ENCODE peak calls at places on chromosomes 11 and 22, in four cellular contexts. One of them, this sample, is unnamed.

GRCh38 chr11:92632510-92632909 is 336.9 kb upstream of the MTNR1B start:
- DNase-seq in NCI-H748 treated with DMSO at 0.1 percent for 48 hours: no peak
- DNase-seq in Calu3: no peak
- DNase-seq in cardiac muscle cell: no peak
- DNase-seq in this sample: no peak

GRCh38 chr22:34035209-34035608 is 114.9 kb upstream of the LARGE1 start:
- DNase-seq in NCI-H748 treated with DMSO at 0.1 percent for 48 hours: no peak
- DNase-seq in Calu3: no peak
- DNase-seq in cardiac muscle cell: no peak
- DNase-seq in this sample: no peak

GRCh38 chr11:10348650-10349280 is 43.9 kb downstream of the ADM start:
- DNase-seq in NCI-H748 treated with DMSO at 0.1 percent for 48 hours: no peak
- DNase-seq in Calu3: peak
- DNase-seq in cardiac muscle cell: no peak
- DNase-seq in this sample: no peak

GRCh38 chr11:95985174-95985808 is 61.4 kb upstream of the MTMR2 start:
- DNase-seq in NCI-H748 treated with DMSO at 0.1 percent for 48 hours: no peak
- DNase-seq in Calu3: no peak
- DNase-seq in cardiac muscle cell: no peak
- DNase-seq in this sample: no peak

GRCh38 chr22:37545703-37546435 is 14.4 kb upstream of the CDC42EP1 start:
- DNase-seq in NCI-H748 treated with DMSO at 0.1 percent for 48 hours: no peak
- DNase-seq in Calu3: peak
- DNase-seq in cardiac muscle cell: peak
- DNase-seq in this sample: no peak

GRCh38 chr11:6238902-6239301 is at the start of gene CNGA4:
- DNase-seq in NCI-H748 treated with DMSO at 0.1 percent for 48 hours: no peak
- DNase-seq in Calu3: no peak
- DNase-seq in cardiac muscle cell: no peak
- DNase-seq in this sample: no peak

GRCh38 chr11:74679513-74679865 is 51.7 kb downstream of the CHRDL2 start:
- DNase-seq in NCI-H748 treated with DMSO at 0.1 percent for 48 hours: no peak
- DNase-seq in Calu3: no peak
- DNase-seq in cardiac muscle cell: no peak
- DNase-seq in this sample: no peak

GRCh38 chr22:39248254-39248653 is 3.5 kb upstream of the PDGFB start:
- DNase-seq in NCI-H748 treated with DMSO at 0.1 percent for 48 hours: no peak
- DNase-seq in Calu3: no peak
- DNase-seq in cardiac muscle cell: no peak
- DNase-seq in this sample: no peak

GRCh38 chr22:25659413-25659812 is 82.6 kb upstream of the MYO18B start:
- DNase-seq in NCI-H748 treated with DMSO at 0.1 percent for 48 hours: no peak
- DNase-seq in Calu3: no peak
- DNase-seq in cardiac muscle cell: no peak
- DNase-seq in this sample: no peak

GRCh38 chr22:44526431-44527115 is 28.5 kb upstream of the RTL6 start:
- DNase-seq in NCI-H748 treated with DMSO at 0.1 percent for 48 hours: peak
- DNase-seq in Calu3: no peak
- DNase-seq in cardiac muscle cell: no peak
- DNase-seq in this sample: no peak

GRCh38 chr11:33347490-33348125 is 90.4 kb downstream of the HIPK3 start:
- DNase-seq in NCI-H748 treated with DMSO at 0.1 percent for 48 hours: no peak
- DNase-seq in Calu3: no peak
- DNase-seq in cardiac muscle cell: no peak
- DNase-seq in this sample: no peak

GRCh38 chr11:32154275-32154674 is 63.4 kb downstream of the RCN1 start:
- DNase-seq in NCI-H748 treated with DMSO at 0.1 percent for 48 hours: no peak
- DNase-seq in Calu3: peak
- DNase-seq in cardiac muscle cell: no peak
- DNase-seq in this sample: no peak

GRCh38 chr11:404551-405264 is 10.1 kb downstream of the SIGIRR start:
- DNase-seq in NCI-H748 treated with DMSO at 0.1 percent for 48 hours: no peak
- DNase-seq in Calu3: no peak
- DNase-seq in cardiac muscle cell: no peak
- DNase-seq in this sample: no peak

GRCh38 chr11:3380706-3381570 is 2.0 kb upstream of the ZNF195 start:
- DNase-seq in NCI-H748 treated with DMSO at 0.1 percent for 48 hours: no peak
- DNase-seq in Calu3: no peak
- DNase-seq in cardiac muscle cell: peak
- DNase-seq in this sample: no peak

GRCh38 chr11:77197626-77198320 is 69.7 kb downstream of the MYO7A start:
- DNase-seq in NCI-H748 treated with DMSO at 0.1 percent for 48 hours: no peak
- DNase-seq in Calu3: no peak
- DNase-seq in cardiac muscle cell: no peak
- DNase-seq in this sample: no peak

GRCh38 chr22:27880778-27881394 is 38.2 kb downstream of the PITPNB start:
- DNase-seq in NCI-H748 treated with DMSO at 0.1 percent for 48 hours: no peak
- DNase-seq in Calu3: peak
- DNase-seq in cardiac muscle cell: peak
- DNase-seq in this sample: no peak

GRCh38 chr11:58433638-58434203 is 5.8 kb upstream of the OR5B2 start:
- DNase-seq in NCI-H748 treated with DMSO at 0.1 percent for 48 hours: no peak
- DNase-seq in Calu3: no peak
- DNase-seq in cardiac muscle cell: no peak
- DNase-seq in this sample: no peak

GRCh38 chr11:43950323-43950855 is 8.0 kb downstream of the C11orf96 start:
- DNase-seq in NCI-H748 treated with DMSO at 0.1 percent for 48 hours: no peak
- DNase-seq in Calu3: peak
- DNase-seq in cardiac muscle cell: no peak
- DNase-seq in this sample: no peak

GRCh38 chr11:26231252-26231661 is 100.7 kb upstream of the ANO3 start:
- DNase-seq in NCI-H748 treated with DMSO at 0.1 percent for 48 hours: no peak
- DNase-seq in Calu3: no peak
- DNase-seq in cardiac muscle cell: no peak
- DNase-seq in this sample: no peak

GRCh38 chr22:50218996-50219727 is 18.4 kb downstream of the SELENOO start:
- DNase-seq in NCI-H748 treated with DMSO at 0.1 percent for 48 hours: no peak
- DNase-seq in Calu3: no peak
- DNase-seq in cardiac muscle cell: peak
- DNase-seq in this sample: peak

GRCh38 chr22:50563410-50564160 is 866 bp upstream of the SYCE3 start:
- DNase-seq in NCI-H748 treated with DMSO at 0.1 percent for 48 hours: peak
- DNase-seq in Calu3: no peak
- DNase-seq in cardiac muscle cell: peak
- DNase-seq in this sample: no peak

GRCh38 chr22:38570841-38571364 is 920 bp upstream of the DMC1 start:
- DNase-seq in NCI-H748 treated with DMSO at 0.1 percent for 48 hours: peak
- DNase-seq in Calu3: peak
- DNase-seq in cardiac muscle cell: peak
- DNase-seq in this sample: no peak

GRCh38 chr11:2924381-2924780 is 4.8 kb downstream of the PHLDA2 start:
- DNase-seq in NCI-H748 treated with DMSO at 0.1 percent for 48 hours: no peak
- DNase-seq in Calu3: no peak
- DNase-seq in cardiac muscle cell: no peak
- DNase-seq in this sample: no peak

GRCh38 chr11:9748361-9748970 is 84.6 kb downstream of the SWAP70 start:
- DNase-seq in NCI-H748 treated with DMSO at 0.1 percent for 48 hours: no peak
- DNase-seq in Calu3: peak
- DNase-seq in cardiac muscle cell: peak
- DNase-seq in this sample: no peak

GRCh38 chr22:20080776-20081654 is 974 bp downstream of the DGCR8 start:
- DNase-seq in NCI-H748 treated with DMSO at 0.1 percent for 48 hours: no peak
- DNase-seq in Calu3: peak
- DNase-seq in cardiac muscle cell: peak
- DNase-seq in this sample: no peak

GRCh38 chr11:69297926-69298777 is 4.2 kb downstream of the MYEOV start:
- DNase-seq in NCI-H748 treated with DMSO at 0.1 percent for 48 hours: no peak
- DNase-seq in Calu3: peak
- DNase-seq in cardiac muscle cell: no peak
- DNase-seq in this sample: no peak

GRCh38 chr11:69173925-69174591 is 18.3 kb downstream of the SMIM38 start:
- DNase-seq in NCI-H748 treated with DMSO at 0.1 percent for 48 hours: no peak
- DNase-seq in Calu3: no peak
- DNase-seq in cardiac muscle cell: no peak
- DNase-seq in this sample: no peak

GRCh38 chr22:39383841-39384625 is 15.5 kb upstream of the TAB1 start:
- DNase-seq in NCI-H748 treated with DMSO at 0.1 percent for 48 hours: no peak
- DNase-seq in Calu3: no peak
- DNase-seq in cardiac muscle cell: no peak
- DNase-seq in this sample: no peak

GRCh38 chr11:69839516-69839915 is 20.3 kb upstream of the FGF3 start:
- DNase-seq in NCI-H748 treated with DMSO at 0.1 percent for 48 hours: no peak
- DNase-seq in Calu3: no peak
- DNase-seq in cardiac muscle cell: no peak
- DNase-seq in this sample: no peak

GRCh38 chr22:47072642-47072967 is 310.2 kb downstream of the TBC1D22A start:
- DNase-seq in NCI-H748 treated with DMSO at 0.1 percent for 48 hours: no peak
- DNase-seq in Calu3: no peak
- DNase-seq in cardiac muscle cell: no peak
- DNase-seq in this sample: no peak

GRCh38 chr11:128195057-128195751 is 392.2 kb downstream of the ETS1 start:
- DNase-seq in NCI-H748 treated with DMSO at 0.1 percent for 48 hours: no peak
- DNase-seq in Calu3: no peak
- DNase-seq in cardiac muscle cell: no peak
- DNase-seq in this sample: no peak

GRCh38 chr11:83282084-83282716 is 4.0 kb downstream of the CCDC90B start:
- DNase-seq in NCI-H748 treated with DMSO at 0.1 percent for 48 hours: no peak
- DNase-seq in Calu3: no peak
- DNase-seq in cardiac muscle cell: no peak
- DNase-seq in this sample: no peak

GRCh38 chr11:7252683-7253213 is 1.0 kb downstream of the SYT9 start:
- DNase-seq in NCI-H748 treated with DMSO at 0.1 percent for 48 hours: no peak
- DNase-seq in Calu3: no peak
- DNase-seq in cardiac muscle cell: peak
- DNase-seq in this sample: no peak

This sample was measured in NCI-H1105.